ENCODE peak calls at places on chromosomes 11 and 22, in five cellular contexts. B, Q, G, D and W are unnamed samples.

GRCh38 chr11:26841818-26842457 is 120.1 kb upstream of the SLC5A12 start:
- DNase-seq in B (peak), Q (no peak), G (no peak), D (no peak), W (no peak)

GRCh38 chr22:38271927-38272372 is 860 bp downstream of the TMEM184B start:
- DNase-seq in B (no peak), Q (peak), G (no peak), D (peak), W (no peak)

GRCh38 chr11:102780491-102780918 is at the start of gene MMP10:
- DNase-seq in B (peak), Q (peak), G (no peak), D (peak), W (peak)

GRCh38 chr11:32382339-32383049 is 52.8 kb downstream of the WT1 start:
- DNase-seq in B (no peak), Q (no peak), G (peak), D (no peak), W (no peak)

GRCh38 chr11:78228467-78228866 is 39.7 kb downstream of the USP35 start:
- DNase-seq in B (peak), Q (no peak), G (peak), D (peak), W (peak)

GRCh38 chr11:88555018-88555828 is 217.7 kb upstream of the CTSC start:
- DNase-seq in B (peak), Q (no peak), G (no peak), D (no peak), W (no peak)

GRCh38 chr22:41445171-41446056 is 1.2 kb downstream of the TOB2 start:
- DNase-seq in B (peak), Q (no peak), G (no peak), D (peak), W (peak)

GRCh38 chr11:88308576-88308975 is 29.0 kb downstream of the CTSC start:
- DNase-seq in B (no peak), Q (peak), G (no peak), D (peak), W (no peak)

GRCh38 chr11:104476454-104476853 is 312.5 kb upstream of the PDGFD start:
- DNase-seq in B (no peak), Q (no peak), G (no peak), D (no peak), W (no peak)

GRCh38 chr11:35272391-35272821 is 133.4 kb downstream of the CD44 start:
- DNase-seq in B (peak), Q (no peak), G (no peak), D (no peak), W (no peak)

GRCh38 chr11:88363004-88363403 is 25.5 kb upstream of the CTSC start:
- DNase-seq in B (peak), Q (no peak), G (no peak), D (no peak), W (no peak)

GRCh38 chr11:97860237-97860636 is 1160.5 kb upstream of the CNTN5 start:
- DNase-seq in B (no peak), Q (no peak), G (no peak), D (no peak), W (no peak)

GRCh38 chr11:97850726-97851125 is 1170.0 kb upstream of the CNTN5 start:
- DNase-seq in B (no peak), Q (no peak), G (no peak), D (no peak), W (peak)

GRCh38 chr11:97854877-97855276 is 1165.9 kb upstream of the CNTN5 start:
- DNase-seq in B (no peak), Q (no peak), G (no peak), D (no peak), W (no peak)

GRCh38 chr11:97856666-97857065 is 1164.1 kb upstream of the CNTN5 start:
- DNase-seq in B (no peak), Q (peak), G (no peak), D (no peak), W (no peak)

DNA sequence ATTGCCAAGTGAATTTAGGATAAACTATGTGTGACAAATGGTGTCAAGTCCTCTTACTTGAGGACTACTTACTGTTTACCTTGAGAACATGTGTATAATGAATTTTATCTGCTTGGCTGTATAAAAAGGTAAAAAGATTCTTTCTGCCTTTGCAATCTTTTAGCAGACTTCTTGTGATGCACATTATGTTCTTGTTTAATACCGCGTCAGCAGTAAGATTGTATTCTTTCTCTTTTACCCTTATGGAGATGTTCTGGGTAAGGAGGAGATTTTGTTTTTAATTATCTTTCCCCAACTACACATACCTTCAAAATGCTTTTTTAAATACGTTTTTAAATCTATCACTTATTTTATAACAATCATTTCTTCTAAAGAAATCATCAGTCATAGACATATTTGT is 1166.4 kb upstream of the CNTN5 start:
- DNase-seq in B (no peak), Q (no peak), G (no peak), D (no peak), W (no peak)
- H2BK12ac ChIP-seq in B (no peak), Q (no peak), G (no peak), D (no peak), W (no peak)

DNA sequence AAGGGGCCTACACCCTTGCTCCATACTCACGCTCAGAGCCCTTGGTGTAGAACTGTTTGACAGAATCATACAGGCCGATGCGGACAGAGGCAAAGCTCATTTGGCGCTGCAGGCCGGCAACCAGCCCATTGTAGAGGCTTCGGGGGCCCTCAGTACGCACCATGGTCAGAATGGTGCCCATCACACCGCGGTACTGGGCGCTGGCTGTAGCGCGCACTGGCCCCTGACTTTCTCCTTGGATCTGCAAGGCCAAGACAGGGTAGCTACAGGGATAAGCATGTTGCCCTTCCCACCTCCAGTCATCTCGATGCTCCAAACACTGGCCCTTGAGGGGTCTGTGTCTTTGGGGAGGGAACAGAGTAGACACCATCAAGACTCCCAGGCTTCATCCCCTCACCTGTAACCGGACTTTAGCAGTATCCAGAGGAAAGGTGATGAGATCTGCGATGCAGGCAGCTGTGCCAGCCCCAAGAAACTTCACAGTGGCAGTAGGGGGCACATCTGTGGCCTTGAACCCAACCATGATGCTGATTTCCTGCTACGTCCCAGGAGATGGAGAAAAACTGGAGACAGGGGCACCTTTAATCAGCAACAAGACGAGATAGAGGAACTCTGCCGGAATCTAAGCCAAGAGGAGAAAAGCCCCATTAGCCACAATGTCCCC is 4.7 kb downstream of the UCP2 start:
- DNase-seq in B (no peak), Q (no peak), G (no peak), D (no peak), W (no peak)
- H2BK12ac ChIP-seq in B (no peak), Q (no peak), G (no peak), D (no peak), W (no peak)

GRCh38 chr22:17140022-17140421 is 18.9 kb upstream of the TMEM121B start:
- DNase-seq in B (no peak), Q (no peak), G (no peak), D (no peak), W (no peak)

GRCh38 chr22:17138451-17139042 is 17.4 kb upstream of the TMEM121B start:
- DNase-seq in B (no peak), Q (no peak), G (no peak), D (no peak), W (no peak)

GRCh38 chr22:17137861-17138425 is 16.8 kb upstream of the TMEM121B start:
- DNase-seq in B (no peak), Q (no peak), G (no peak), D (no peak), W (no peak)

GRCh38 chr22:17135153-17135760 is 14.1 kb upstream of the TMEM121B start:
- DNase-seq in B (no peak), Q (no peak), G (no peak), D (no peak), W (no peak)

DNA sequence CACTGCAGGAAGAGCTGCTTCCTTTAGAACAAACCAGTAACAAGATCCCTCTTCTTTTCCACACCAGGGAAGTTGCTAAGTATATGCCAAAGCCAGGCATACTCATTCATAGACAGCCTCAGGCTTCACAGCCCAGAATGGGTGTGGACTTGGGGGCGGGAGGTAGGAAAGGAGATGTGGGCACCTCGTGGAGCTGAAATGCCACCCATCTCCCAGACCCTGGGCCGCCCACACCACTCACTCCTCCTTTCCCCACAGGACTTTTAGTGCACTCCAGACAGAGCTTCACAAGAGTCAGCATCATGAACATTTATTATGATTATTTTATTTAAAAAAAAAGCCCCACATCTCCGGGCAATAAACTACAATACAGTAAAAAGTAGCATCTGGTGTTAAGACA is 16.1 kb upstream of the TMEM121B start:
- DNase-seq in B (no peak), Q (no peak), G (no peak), D (no peak), W (no peak)
- H2BK12ac ChIP-seq in B (no peak), Q (no peak), G (no peak), D (no peak), W (no peak)

GRCh38 chr22:29956680-29957079 is 73.7 kb downstream of the MTMR3 start:
- DNase-seq in B (no peak), Q (no peak), G (no peak), D (no peak), W (no peak)

GRCh38 chr22:29954203-29954855 is 71.4 kb downstream of the MTMR3 start:
- DNase-seq in B (no peak), Q (no peak), G (peak), D (no peak), W (no peak)

GRCh38 chr22:29949872-29950271 is 66.9 kb downstream of the MTMR3 start:
- DNase-seq in B (no peak), Q (no peak), G (no peak), D (no peak), W (no peak)

GRCh38 chr22:29947410-29948387 is 64.7 kb downstream of the MTMR3 start:
- DNase-seq in B (no peak), Q (no peak), G (no peak), D (no peak), W (no peak)

DNA sequence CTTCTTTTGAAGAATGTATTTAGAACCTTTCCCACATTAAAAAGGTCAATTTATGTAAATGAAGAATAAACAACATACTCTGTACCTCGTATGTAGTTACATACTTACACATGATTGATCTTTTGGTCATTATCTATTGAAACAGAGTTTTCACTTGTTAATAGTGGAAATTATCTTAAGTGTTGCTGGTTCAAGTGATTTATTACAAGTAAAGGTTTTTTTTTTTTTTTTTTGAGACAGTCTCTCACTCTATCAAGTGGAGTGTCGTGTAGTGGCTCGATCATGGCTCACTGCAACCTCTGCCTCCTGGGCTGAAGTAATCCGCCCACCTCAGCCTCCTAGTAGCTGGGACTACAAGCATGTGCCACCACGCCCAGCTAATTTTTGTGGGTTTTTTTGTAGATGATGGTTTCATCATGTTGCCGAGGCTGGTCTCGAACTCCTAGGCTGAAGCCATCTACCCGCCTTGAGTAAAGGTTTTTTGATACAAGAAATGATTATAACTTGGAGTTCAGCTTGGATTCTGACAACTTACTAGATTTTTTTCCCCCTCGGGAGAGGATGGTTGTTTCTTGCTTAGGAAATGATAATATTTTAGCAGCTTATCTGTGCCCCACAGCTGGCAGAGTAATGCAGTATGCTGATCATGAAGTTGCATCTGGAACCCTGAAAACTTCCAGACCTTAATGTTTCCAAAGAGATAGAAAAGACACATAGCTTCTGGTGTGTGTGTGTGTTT is 68.9 kb downstream of the MTMR3 start:
- DNase-seq in B (no peak), Q (no peak), G (no peak), D (no peak), W (no peak)
- H2BK12ac ChIP-seq in B (no peak), Q (no peak), G (no peak), D (no peak), W (no peak)

GRCh38 chr22:48418831-48419230 is 1408.8 kb downstream of the BRD1 start:
- DNase-seq in B (no peak), Q (no peak), G (no peak), D (no peak), W (no peak)

GRCh38 chr22:48410536-48410935 is 1417.1 kb downstream of the BRD1 start:
- DNase-seq in B (no peak), Q (no peak), G (no peak), D (no peak), W (no peak)

GRCh38 chr22:48417143-48418070 is 1410.3 kb downstream of the BRD1 start:
- DNase-seq in B (no peak), Q (no peak), G (no peak), D (no peak), W (no peak)

GRCh38 chr22:48414662-48415061 is 1413.0 kb downstream of the BRD1 start:
- DNase-seq in B (no peak), Q (no peak), G (no peak), D (no peak), W (no peak)

DNA sequence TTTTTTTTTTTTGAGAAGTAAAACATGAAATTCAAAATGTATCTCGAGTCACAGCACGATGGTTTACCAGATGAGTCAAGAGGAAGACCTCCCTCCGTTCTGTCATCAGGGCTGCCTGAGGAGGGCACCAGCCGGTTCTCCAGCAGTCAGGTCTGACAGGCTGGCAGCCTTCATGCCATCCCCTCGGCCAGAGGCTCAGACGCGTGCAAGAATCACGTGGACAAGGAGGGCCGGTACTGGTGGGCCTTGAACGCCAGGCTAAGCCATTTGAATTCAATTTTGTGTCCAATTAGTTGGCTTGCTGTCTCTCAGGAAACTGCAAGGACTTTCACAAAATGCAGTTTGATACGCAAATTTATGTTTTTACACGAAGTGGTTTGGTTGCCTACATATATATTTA is 1412.1 kb downstream of the BRD1 start:
- DNase-seq in B (no peak), Q (no peak), G (no peak), D (no peak), W (no peak)
- H2BK12ac ChIP-seq in B (no peak), Q (no peak), G (no peak), D (no peak), W (no peak)

DNA sequence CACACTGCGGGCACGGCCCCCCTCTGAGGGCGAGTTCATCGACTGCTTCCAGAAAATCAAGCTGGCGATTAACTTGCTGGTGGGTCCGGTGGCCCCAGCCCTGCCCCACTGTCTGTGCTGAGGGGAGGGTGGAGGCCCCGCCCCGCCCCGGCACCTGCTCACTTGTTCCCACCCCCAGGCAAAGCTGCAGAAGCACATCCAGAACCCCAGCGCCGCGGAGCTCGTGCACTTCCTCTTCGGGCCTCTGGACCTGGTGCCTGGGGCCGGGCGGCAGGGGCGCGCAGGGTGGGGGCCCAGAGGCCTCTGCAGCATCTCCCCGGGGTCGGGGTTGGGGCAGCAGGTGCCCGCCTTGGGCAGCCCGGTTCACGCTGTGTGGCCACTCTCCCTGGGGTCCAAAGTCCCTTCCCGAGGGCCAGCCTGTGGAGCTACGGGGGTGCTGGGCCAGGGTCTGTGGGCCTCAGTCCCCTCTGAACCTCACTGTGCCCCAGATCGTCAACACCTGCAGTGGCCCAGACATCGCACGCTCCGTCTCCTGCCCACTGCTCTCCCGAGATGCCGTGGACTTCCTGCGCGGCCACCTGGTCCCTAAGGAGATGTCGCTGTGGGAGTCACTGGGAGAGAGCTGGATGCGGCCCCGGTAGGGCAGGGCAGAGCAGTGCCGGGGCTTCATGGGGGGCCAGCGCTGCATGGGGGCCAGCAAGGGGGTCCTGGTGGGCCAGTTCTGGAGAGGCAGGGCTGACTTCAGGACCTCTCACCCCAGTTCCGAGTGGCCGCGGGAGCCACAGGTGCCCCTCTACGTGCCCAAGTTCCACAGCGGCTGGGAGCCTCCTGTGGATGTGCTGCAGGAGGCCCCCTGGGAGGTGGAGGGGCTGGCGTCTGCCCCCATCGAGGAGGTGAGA is 16.1 kb downstream of the EPS8L2 start:
- DNase-seq in B (no peak), Q (no peak), G (no peak), D (peak), W (no peak)
- H2BK12ac ChIP-seq in B (no peak), Q (no peak), G (no peak), D (no peak), W (peak)